ENCODE peak calls at places on chromosomes 1 and 21, in seven cellular contexts. H is progenitor cell of endocrine pancreas, J is thyroid gland, S is lower leg skin, T is OCI-LY7, W is mammary epithelial cell, F is AG09309. L is an unnamed sample.

GRCh38 chr1:55195523-55196233 is 19.5 kb downstream of the USP24 start:
- DNase-seq in F (peak; percentile 50), H (no peak), W (peak; percentile 42), T (no peak), J (no peak), S (no peak), L (no peak)

GRCh38 chr1:116466810-116467557 is 93.9 kb downstream of the ATP1A1 start:
- DNase-seq in J (no peak), S (no peak), T (no peak), H (no peak), W (peak; percentile 51), F (no peak), L (no peak)

GRCh38 chr1:87333692-87334347 is 5.1 kb downstream of the LMO4 start:
- DNase-seq in W (no peak), J (no peak), S (no peak), T (no peak), H (no peak), F (no peak), L (no peak)

GRCh38 chr1:203796223-203796747 is 862 bp downstream of the ZBED6 start:
- DNase-seq in F (no peak), S (no peak), H (no peak), J (peak; percentile 21), T (no peak), W (peak; percentile 34), L (no peak)

GRCh38 chr1:85628791-85629531 is 48.4 kb downstream of the CCN1 start:
- DNase-seq in S (no peak), H (no peak), F (peak; percentile 82), J (peak; percentile 95), T (no peak), W (peak; percentile 49), L (peak; percentile 79)

GRCh38 chr1:236558069-236558468 is 34.3 kb downstream of the LGALS8 start:
- DNase-seq in H (no peak), T (no peak), J (no peak), F (no peak), W (no peak), S (no peak), L (no peak)

GRCh38 chr1:49163041-49163440 is 386.4 kb upstream of the BEND5 start:
- DNase-seq in T (no peak), S (no peak), W (peak; percentile 86), J (no peak), H (no peak), F (no peak), L (no peak)

GRCh38 chr1:234750922-234751595 is 141.1 kb upstream of the IRF2BP2 start:
- DNase-seq in F (no peak), T (no peak), H (no peak), S (no peak), J (no peak), W (peak; percentile 30), L (no peak)

GRCh38 chr1:68819190-68819829 is 322.4 kb upstream of the DEPDC1 start:
- DNase-seq in T (no peak), S (no peak), H (no peak), J (no peak), F (no peak), W (peak; percentile 8), L (no peak)

GRCh38 chr1:152225678-152226077 is 1.7 kb upstream of the HRNR start:
- DNase-seq in S (no peak), T (no peak), W (peak; percentile 84), J (no peak), F (no peak), H (no peak), L (no peak)

GRCh38 chr1:23529146-23530088 is 1.6 kb downstream of the E2F2 start:
- DNase-seq in W (peak; percentile 16), T (peak; percentile 61), S (no peak), H (no peak), F (no peak), J (peak; percentile 36), L (no peak)

GRCh38 chr1:21586926-21587601 is 77.8 kb downstream of the ALPL start:
- DNase-seq in J (peak; percentile 97), H (no peak), S (peak; percentile 87), T (no peak), F (peak; percentile 38), W (peak; percentile 85), L (no peak)

GRCh38 chr1:161994153-161994814 is 29.4 kb downstream of the OLFML2B start:
- DNase-seq in J (no peak), S (peak; percentile 86), W (no peak), H (no peak), T (no peak), F (peak; percentile 42), L (no peak)

GRCh38 chr1:8302181-8302681 is 15.7 kb upstream of the SLC45A1 start:
- DNase-seq in H (no peak), W (no peak), J (no peak), F (no peak), T (no peak), S (no peak), L (no peak)

GRCh38 chr1:226064168-226064815 is 1.8 kb downstream of the H3-3A start:
- DNase-seq in W (peak; percentile 39), H (no peak), J (peak; percentile 12), T (peak; percentile 45), F (no peak), S (no peak), L (no peak)

GRCh38 chr1:6098303-6099215 is 52.9 kb downstream of the KCNAB2 start:
- DNase-seq in F (peak; percentile 60), T (no peak), S (no peak), H (no peak), J (no peak), W (no peak), L (no peak)

GRCh38 chr21:22062472-22063139 is 1064.4 kb downstream of the NCAM2 start:
- DNase-seq in F (no peak), W (no peak), J (no peak), T (no peak), S (no peak), H (no peak), L (no peak)

GRCh38 chr1:237045278-237046016 is 3.5 kb downstream of the RYR2 start:
- DNase-seq in F (no peak), W (no peak), J (no peak), T (no peak), S (no peak), H (no peak), L (no peak)

GRCh38 chr1:194024659-194025058 is 838.2 kb upstream of the B3GALT2 start:
- DNase-seq in S (no peak), F (no peak), W (peak; percentile 26), H (no peak), T (no peak), J (no peak), L (no peak)

GRCh38 chr1:77513839-77514763 is 168.4 kb downstream of the ZZZ3 start:
- DNase-seq in S (no peak), H (no peak), W (peak; percentile 32), F (peak; percentile 85), J (no peak), T (no peak), L (no peak)

GRCh38 chr1:44413740-44414139 is 8.7 kb downstream of the RNF220 start:
- DNase-seq in W (no peak), J (no peak), H (no peak), T (no peak), S (no peak), F (no peak), L (no peak)

GRCh38 chr1:83787246-83787998 is 211.5 kb downstream of the TTLL7 start:
- DNase-seq in S (no peak), W (no peak), H (no peak), F (no peak), J (no peak), T (no peak), L (no peak)

DNA sequence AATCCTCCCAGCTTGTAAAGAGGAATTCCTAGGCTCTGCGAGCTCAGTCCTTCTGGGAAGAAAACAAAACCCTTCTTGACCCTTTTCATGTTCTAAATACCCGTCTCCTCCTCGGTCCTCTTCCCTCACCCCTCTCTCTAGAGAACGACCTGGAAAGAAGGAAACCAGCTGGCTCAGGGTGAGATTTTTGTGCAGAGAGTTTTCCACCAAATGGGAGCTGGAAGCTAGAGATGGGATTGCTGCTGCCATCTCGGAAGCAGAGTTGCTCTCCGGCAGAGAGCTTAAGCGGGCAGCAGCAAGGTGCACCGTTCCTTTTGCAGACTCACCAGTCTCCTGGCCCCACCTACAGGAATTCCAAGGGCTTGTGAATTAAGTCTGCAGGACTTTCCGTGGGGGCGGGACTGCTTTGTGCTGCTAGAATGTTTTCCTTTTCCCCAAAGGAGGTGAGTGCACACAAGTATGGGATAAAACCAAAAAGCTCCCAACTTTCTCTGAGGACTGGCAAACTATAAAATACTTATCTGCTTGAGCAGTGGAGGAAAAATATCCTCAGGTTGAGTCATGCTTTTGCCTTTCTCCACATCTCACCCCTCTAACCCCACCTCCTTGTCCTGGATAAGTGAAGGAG is 29.1 kb upstream of the KIAA0040 start:
- DNase-seq in T (no peak), W (peak; percentile 88), S (no peak), F (no peak), J (peak; percentile 90), H (no peak), L (peak; percentile 69)
- TF ChIP-seq CTCF in T (no peak), W (peak; percentile 35), S (no peak), F (no peak), J (peak; percentile 45), H (peak; percentile 16), L (peak; percentile 36)

GRCh38 chr1:51341876-51342496 is 11.6 kb upstream of the TTC39A start:
- DNase-seq in J (no peak), W (no peak), S (no peak), T (peak; percentile 50), H (no peak), F (no peak), L (no peak)
- TF ChIP-seq CTCF in J (no peak), W (no peak), S (no peak), T (peak; percentile 67), H (no peak), F (no peak), L (no peak)

DNA sequence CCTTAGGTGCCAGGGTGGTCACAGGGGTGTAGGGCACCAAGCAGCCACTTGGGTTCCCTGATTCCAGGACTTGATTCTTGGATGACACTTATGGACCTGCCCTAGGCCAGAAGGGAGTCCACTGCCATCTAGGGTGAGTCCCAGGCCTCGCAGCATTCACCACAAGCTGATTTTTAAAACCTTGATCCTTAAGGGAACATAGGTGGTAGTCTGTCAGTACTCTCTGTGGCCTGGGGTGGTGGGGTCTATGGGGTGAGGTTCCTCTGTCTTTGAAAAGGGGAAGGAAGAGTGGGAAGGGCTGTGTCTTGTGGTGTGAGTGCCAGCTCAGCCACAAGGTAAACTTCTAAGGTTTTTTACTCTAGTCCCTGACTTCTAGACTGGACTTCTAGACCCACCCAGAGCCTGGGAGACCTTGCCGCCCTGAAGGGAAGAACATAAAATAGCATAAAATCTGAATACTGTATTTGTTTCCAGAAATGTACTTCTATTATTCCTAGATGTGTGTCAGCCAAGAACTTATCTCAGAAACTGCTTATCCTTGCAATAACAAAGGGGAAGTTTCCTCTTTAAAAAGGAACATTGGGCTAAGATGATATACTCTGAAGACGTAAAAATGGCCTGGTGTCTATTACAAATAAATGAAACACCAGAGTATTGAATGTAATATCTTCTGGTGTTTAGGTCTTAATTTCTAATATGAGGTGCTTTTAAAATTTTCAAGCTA is 757.3 kb downstream of the LTN1 start:
- DNase-seq in T (no peak), F (no peak), W (no peak), S (peak; percentile 76), J (no peak), H (no peak), L (no peak)
- TF ChIP-seq CTCF in T (no peak), F (peak; percentile 25), W (no peak), S (no peak), J (no peak), H (no peak), L (no peak)

DNA sequence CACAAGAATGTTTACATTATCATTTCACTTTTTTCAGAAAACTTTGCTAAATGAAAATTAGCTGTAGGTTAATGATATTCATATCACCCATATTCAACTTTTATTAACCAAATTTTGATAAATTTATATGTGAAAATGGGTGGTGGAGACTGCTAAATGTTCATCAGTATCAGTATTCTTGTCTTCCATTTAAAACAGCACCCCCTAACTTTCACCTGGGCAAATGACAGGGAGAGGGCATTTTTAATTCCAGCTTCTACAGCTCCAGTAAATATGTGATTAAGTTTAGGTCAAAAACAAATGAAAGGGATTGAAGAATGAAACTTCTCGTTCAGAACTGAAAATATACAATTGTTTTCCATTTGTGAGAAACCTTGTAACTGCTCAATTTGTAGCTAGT is 722.2 kb downstream of the KCNT2 start:
- DNase-seq in W (no peak), S (no peak), H (no peak), F (no peak), J (no peak), T (no peak), L (no peak)
- TF ChIP-seq CTCF in W (peak; percentile 37), S (no peak), H (peak; percentile 27), F (no peak), J (no peak), T (peak; percentile 61), L (no peak)

L was measured in breast epithelium.